ENCODE peak calls at places on chromosome 4, in four cellular contexts. B is suprapubic skin, X is GM12891, K is breast epithelium. P is an unnamed sample.

GRCh38 chr4:75771607-75772006 is 47.2 kb downstream of the USO1 start:
- DNase-seq in K (no peak), X (no peak), B (no peak), P (no peak)

GRCh38 chr4:61319156-61319555 is 119.0 kb downstream of the ADGRL3 start:
- DNase-seq in X (no peak), K (no peak), B (no peak), P (no peak)

GRCh38 chr4:40916880-40917279 is 167.1 kb downstream of the NSUN7 start:
- DNase-seq in B (no peak), X (peak; percentile 53), K (no peak), P (peak; percentile 46)

GRCh38 chr4:52780206-52780605 is 29.0 kb upstream of the ERVMER34-1 start:
- DNase-seq in X (no peak), B (no peak), K (no peak), P (no peak)

GRCh38 chr4:110049951-110050925 is 137.6 kb downstream of the EGF start:
- DNase-seq in B (no peak), X (no peak), K (no peak), P (peak; percentile 24)

GRCh38 chr4:133156556-133156955 is 7.5 kb downstream of the PCDH10 start:
- DNase-seq in X (no peak), K (no peak), B (no peak), P (no peak)

GRCh38 chr4:33073811-33074210 is 2353.6 kb downstream of the PCDH7 start:
- DNase-seq in B (no peak), K (no peak), X (no peak), P (no peak)

GRCh38 chr4:56477192-56477706 is 9.8 kb downstream of the SRP72 start:
- DNase-seq in B (no peak), X (no peak), K (no peak), P (no peak)

GRCh38 chr4:11343536-11343935 is 85.2 kb downstream of the HS3ST1 start:
- DNase-seq in K (no peak), X (no peak), B (no peak), P (no peak)

GRCh38 chr4:78308517-78308916 is 243.1 kb upstream of the ANXA3 start:
- DNase-seq in X (no peak), K (no peak), B (no peak), P (no peak)

GRCh38 chr4:148437439-148437838 is 4.8 kb downstream of the NR3C2 start:
- DNase-seq in K (no peak), X (no peak), B (no peak), P (no peak)

GRCh38 chr4:108172780-108173598 is 4.3 kb upstream of the LEF1 start:
- DNase-seq in K (no peak), B (no peak), X (peak; percentile 47), P (peak; percentile 40)

GRCh38 chr4:99649778-99650177 is 7.8 kb downstream of the C4orf54 start:
- DNase-seq in B (no peak), X (no peak), K (no peak), P (no peak)

GRCh38 chr4:151667025-151667424 is 93.8 kb downstream of the GATB start:
- DNase-seq in B (no peak), X (no peak), K (no peak), P (no peak)

GRCh38 chr4:166527500-166527899 is 654.5 kb downstream of the TLL1 start:
- DNase-seq in K (no peak), B (no peak), X (no peak), P (no peak)

GRCh38 chr4:6761540-6762243 is 20.8 kb upstream of the KIAA0232 start:
- DNase-seq in X (no peak), K (peak; percentile 50), B (no peak), P (no peak)

GRCh38 chr4:126591583-126591982 is 1041.2 kb upstream of the INTU start:
- DNase-seq in B (no peak), X (no peak), K (no peak), P (no peak)

GRCh38 chr4:180437601-180438000 is 1805.6 kb upstream of the TENM3 start:
- DNase-seq in K (no peak), X (no peak), B (no peak), P (no peak)

GRCh38 chr4:113618205-113618604 is 143.3 kb downstream of the CAMK2D start:
- DNase-seq in B (no peak), K (no peak), X (no peak), P (no peak)

GRCh38 chr4:105147226-105148151 is 813 bp downstream of the TET2 start:
- DNase-seq in K (no peak), X (no peak), B (no peak), P (no peak)
- TF ChIP-seq POLR2AphosphoS5 in K (no peak), X (no peak), B (no peak), P (no peak)

GRCh38 chr4:184745747-184746531 is 12.0 kb upstream of the CENPU start:
- DNase-seq in B (peak; percentile 80), K (peak; percentile 79), X (peak; percentile 79), P (peak; percentile 72)

GRCh38 chr4:184744251-184744650 is 10.4 kb upstream of the CENPU start:
- DNase-seq in K (no peak), B (no peak), X (no peak), P (no peak)

GRCh38 chr4:184748251-184748652 is 14.4 kb upstream of the CENPU start:
- DNase-seq in X (no peak), B (peak; percentile 71), K (peak; percentile 67), P (no peak)

GRCh38 chr4:184746532-184746870 is 12.6 kb upstream of the CENPU start:
- DNase-seq in B (no peak), X (no peak), K (peak; percentile 85), P (no peak)

DNA sequence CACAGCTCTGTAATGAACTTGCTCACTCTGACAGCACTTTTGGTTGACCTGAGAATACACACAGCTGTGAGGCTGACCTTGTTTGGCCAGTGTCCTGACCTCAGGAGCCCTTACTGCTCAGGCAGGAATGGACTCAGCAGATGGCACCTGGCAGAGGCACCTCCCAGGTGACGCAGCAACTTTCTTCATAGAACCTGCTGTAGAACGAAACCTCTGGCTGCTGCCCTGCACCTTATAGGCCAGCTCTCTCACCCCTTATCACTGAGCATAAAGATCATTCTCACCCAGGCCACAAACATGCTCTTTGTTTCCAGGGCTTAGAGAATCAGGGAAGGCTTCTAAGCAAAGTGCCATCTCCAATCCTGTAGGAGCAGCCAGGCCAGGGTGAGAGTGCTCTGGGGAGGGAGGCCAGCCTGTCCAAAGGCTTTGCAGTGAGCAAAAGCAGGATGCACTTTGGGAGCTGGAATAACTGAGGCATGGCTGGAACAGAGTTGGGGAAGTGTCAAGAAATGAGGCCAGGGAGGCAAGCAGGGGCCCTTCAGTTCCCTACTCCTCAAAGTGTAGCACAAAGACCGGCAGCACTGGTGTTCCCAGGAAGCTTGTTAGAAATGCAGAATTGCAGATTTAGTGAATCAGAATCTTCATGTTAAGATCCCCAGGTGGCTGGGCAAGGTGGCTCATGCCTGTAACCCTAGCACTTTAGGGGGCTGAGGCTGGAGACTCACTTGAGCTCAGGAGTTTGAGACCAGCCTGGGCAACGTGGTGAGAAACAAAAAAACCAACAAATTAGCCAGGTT is 13.3 kb upstream of the CENPU start:
- DNase-seq in K (peak; percentile 63), X (no peak), B (no peak), P (no peak)
- TF ChIP-seq POLR2AphosphoS5 in K (no peak), X (no peak), B (no peak), P (no peak)

GRCh38 chr4:136927172-136927571 is 605.1 kb downstream of the PCDH18 start:
- DNase-seq in B (no peak), K (no peak), X (no peak), P (no peak)
- TF ChIP-seq POLR2AphosphoS5 in B (no peak), K (no peak), X (no peak), P (no peak)

GRCh38 chr4:184330008-184330400 is 112.3 kb upstream of the ENPP6 start:
- DNase-seq in K (peak; percentile 39), X (no peak), B (no peak), P (no peak)

GRCh38 chr4:184329235-184330007 is 111.7 kb upstream of the ENPP6 start:
- DNase-seq in X (no peak), B (no peak), K (peak; percentile 66), P (no peak)

GRCh38 chr4:184324939-184325477 is 107.3 kb upstream of the ENPP6 start:
- DNase-seq in K (no peak), X (no peak), B (no peak), P (no peak)

GRCh38 chr4:184331155-184331995 is 113.7 kb upstream of the ENPP6 start:
- DNase-seq in B (no peak), K (peak; percentile 82), X (no peak), P (no peak)

DNA sequence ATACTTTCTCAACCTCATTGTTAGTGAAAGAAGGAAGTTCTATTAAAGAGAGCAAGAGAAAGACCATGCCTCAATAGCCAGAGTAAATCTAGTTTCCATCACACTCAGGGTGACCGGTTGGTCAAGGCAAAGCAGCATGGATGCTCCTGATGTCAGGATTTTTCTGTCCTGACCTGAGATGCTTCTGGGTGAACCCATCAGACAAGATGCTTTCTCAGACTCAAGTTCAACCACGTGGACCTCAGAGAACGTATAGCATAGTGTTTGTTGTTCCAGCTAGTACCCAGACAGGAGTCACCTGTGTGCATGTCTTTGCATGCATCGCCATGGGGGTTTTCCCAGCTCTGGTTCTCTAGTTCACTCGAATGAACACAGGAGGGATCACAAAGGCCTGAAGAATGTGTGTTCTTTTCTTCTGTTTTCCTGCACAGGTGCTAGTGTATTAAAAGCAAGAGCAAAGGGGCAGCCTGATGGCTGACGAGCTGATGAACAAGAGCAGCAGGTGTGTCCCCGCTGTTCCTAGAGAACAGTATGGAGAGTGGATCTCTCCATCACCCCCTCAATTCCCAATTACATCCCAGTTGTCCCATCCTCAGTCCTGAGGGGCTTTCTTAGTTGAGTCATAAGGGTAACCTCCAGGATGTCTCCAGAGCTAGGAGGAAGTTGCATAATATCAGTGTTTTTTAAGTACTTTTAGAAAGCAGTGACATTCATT is 110.5 kb upstream of the ENPP6 start:
- DNase-seq in X (no peak), B (no peak), K (peak; percentile 50), P (no peak)
- TF ChIP-seq POLR2AphosphoS5 in X (peak; percentile 87), B (no peak), K (no peak), P (peak; percentile 77)

GRCh38 chr4:186792994-186793393 is 69.3 kb upstream of the FAT1 start:
- DNase-seq in B (no peak), X (no peak), K (no peak), P (no peak)

GRCh38 chr4:186787536-186787935 is 63.9 kb upstream of the FAT1 start:
- DNase-seq in B (no peak), K (no peak), X (no peak), P (no peak)

GRCh38 chr4:186789671-186790070 is 66.0 kb upstream of the FAT1 start:
- DNase-seq in B (no peak), X (no peak), K (no peak), P (no peak)

GRCh38 chr4:186790630-186791029 is 67.0 kb upstream of the FAT1 start:
- DNase-seq in B (no peak), K (no peak), X (no peak), P (no peak)
- TF ChIP-seq POLR2AphosphoS5 in B (no peak), K (no peak), X (no peak), P (no peak)

GRCh38 chr4:130090427-130090826 is 994.5 kb downstream of the C4orf33 start:
- DNase-seq in K (no peak), X (no peak), B (no peak), P (no peak)

GRCh38 chr4:130092187-130093015 is 996.4 kb downstream of the C4orf33 start:
- DNase-seq in B (no peak), K (no peak), X (no peak), P (no peak)
- TF ChIP-seq POLR2AphosphoS5 in B (no peak), K (no peak), X (no peak), P (no peak)

P was measured in GM12892.